ENCODE peak calls at places on chromosomes 16 and 17, in six cellular contexts. W, Y, U, R, M and A are unnamed samples.

GRCh38 chr17:74639704-74640142 is 16.2 kb upstream of the CD300E start:
- DNase-seq in U (peak), W (no peak), Y (no peak), R (no peak), M (no peak), A (no peak)

GRCh38 chr16:30853758-30854157 is 40.1 kb downstream of the BCL7C start:
- DNase-seq in M (no peak), W (no peak), U (no peak), Y (no peak), R (no peak), A (no peak)

GRCh38 chr17:76997981-76998531 is 129.9 kb downstream of the MGAT5B start:
- DNase-seq in M (no peak), U (no peak), R (no peak), W (peak), Y (peak), A (no peak)

GRCh38 chr17:8123695-8124349 is at the start of gene HES7:
- DNase-seq in R (no peak), M (peak), U (peak), Y (peak), W (no peak), A (no peak)

GRCh38 chr17:80847506-80848230 is 144.0 kb upstream of the CHMP6 start:
- DNase-seq in U (no peak), R (no peak), Y (peak), M (no peak), W (no peak), A (no peak)

GRCh38 chr16:75251280-75252048 is at the start of gene BCAR1:
- DNase-seq in R (peak), W (no peak), U (peak), M (peak), Y (no peak), A (peak)

GRCh38 chr17:75078097-75079022 is 9.4 kb upstream of the SLC16A5 start:
- DNase-seq in M (no peak), Y (no peak), R (peak), W (no peak), U (peak), A (peak)

GRCh38 chr16:1331712-1332617 is 1.5 kb upstream of the BAIAP3 start:
- DNase-seq in R (peak), W (peak), U (no peak), M (peak), Y (no peak), A (peak)

GRCh38 chr17:13002761-13003453 is 14.9 kb downstream of the ELAC2 start:
- DNase-seq in M (peak), W (peak), Y (peak), U (peak), R (peak), A (peak)

GRCh38 chr17:76078859-76079576 is at the start of gene ZACN:
- DNase-seq in U (no peak), W (no peak), M (no peak), Y (no peak), R (no peak), A (no peak)

GRCh38 chr17:57946798-57947358 is 8.3 kb downstream of the CUEDC1 start:
- DNase-seq in M (no peak), R (peak), W (no peak), U (peak), Y (peak), A (peak)

GRCh38 chr16:22189473-22190168 is 16.5 kb upstream of the EEF2K start:
- DNase-seq in M (no peak), Y (peak), R (peak), U (no peak), W (peak), A (peak)

GRCh38 chr16:70800306-70800705 is 652 bp downstream of the VAC14 start:
- DNase-seq in M (no peak), U (no peak), R (no peak), W (no peak), Y (no peak), A (no peak)

GRCh38 chr17:2634361-2634960 is 41.0 kb downstream of the PAFAH1B1 start:
- DNase-seq in W (no peak), R (peak), Y (no peak), M (no peak), U (peak), A (no peak)

GRCh38 chr17:73765824-73766563 is 121.7 kb upstream of the SDK2 start:
- DNase-seq in U (no peak), Y (no peak), W (no peak), R (no peak), M (no peak), A (no peak)

GRCh38 chr16:12110361-12111107 is 134.0 kb downstream of the SNX29 start:
- DNase-seq in Y (no peak), M (no peak), R (no peak), U (peak), W (no peak), A (no peak)

GRCh38 chr17:76272541-76273434 is 7.6 kb downstream of the UBALD2 start:
- DNase-seq in Y (peak), M (no peak), U (no peak), R (no peak), W (no peak), A (no peak)

GRCh38 chr16:82990155-82990554 is 363.4 kb downstream of the CDH13 start:
- DNase-seq in M (no peak), U (no peak), Y (no peak), R (peak), W (no peak), A (peak)

GRCh38 chr16:85711982-85712587 is 23.3 kb upstream of the GINS2 start:
- DNase-seq in U (no peak), R (no peak), W (no peak), Y (no peak), M (no peak), A (no peak)

GRCh38 chr17:50909765-50910661 is 43.9 kb upstream of the TOB1 start:
- DNase-seq in Y (peak), U (no peak), W (peak), R (no peak), M (no peak), A (no peak)

GRCh38 chr17:82440991-82441627 is 9.4 kb downstream of the CYBC1 start:
- DNase-seq in W (no peak), R (no peak), M (peak), Y (no peak), U (peak), A (no peak)

GRCh38 chr17:39244600-39245570 is 19.1 kb upstream of the STAC2 start:
- DNase-seq in R (peak), Y (peak), U (peak), W (peak), M (peak), A (peak)

GRCh38 chr17:75691371-75692290 is 24.5 kb downstream of the SAP30BP start:
- DNase-seq in Y (no peak), R (no peak), U (peak), W (no peak), M (no peak), A (no peak)